ENCODE peak calls at places on chromosome 6, in five cellular contexts. S is GM23338, E is PC-3, Q is A549, M is esophagus squamous epithelium. K is an unnamed sample. For H3K4me1, the result is how much of the 10 kb centered on the place peaks cover.

GRCh38 chr6:123028263-123028662 is 32.2 kb downstream of the CLVS2 start:
- DNase-seq in S (no peak), E (no peak), Q (no peak), M (no peak), K (no peak)

GRCh38 chr6:144621332-144621731 is 336.2 kb downstream of the UTRN start:
- DNase-seq in S (no peak), E (no peak), Q (no peak), M (no peak), K (no peak)

GRCh38 chr6:56657364-56657763 is 14.7 kb upstream of the DST start:
- DNase-seq in S (no peak), E (no peak), Q (no peak), M (no peak), K (no peak)

GRCh38 chr6:158715330-158716311 is 65.8 kb downstream of the SYTL3 start:
- DNase-seq in S (no peak), E (no peak), Q (no peak), M (no peak), K (no peak)

GRCh38 chr6:33610057-33610456 is 11.1 kb upstream of the ITPR3 start:
- DNase-seq in S (no peak), E (no peak), Q (no peak), M (no peak), K (no peak)

GRCh38 chr6:107075951-107076381 is 39.3 kb downstream of the BEND3 start:
- DNase-seq in S (no peak), E (peak), Q (peak), M (no peak), K (peak)

GRCh38 chr6:34531580-34532201 is 24.4 kb downstream of the SPDEF start:
- DNase-seq in S (peak), E (no peak), Q (peak), M (no peak), K (no peak)

GRCh38 chr6:37985355-37985754 is 165.8 kb downstream of the ZFAND3 start:
- DNase-seq in S (no peak), E (no peak), Q (no peak), M (no peak), K (no peak)

GRCh38 chr6:147106759-147107401 is 97.3 kb upstream of the STXBP5 start:
- DNase-seq in S (no peak), E (no peak), Q (no peak), M (no peak), K (no peak)

GRCh38 chr6:27214126-27214601 is 33.3 kb upstream of the PRSS16 start:
- DNase-seq in S (peak), E (no peak), Q (peak), M (no peak), K (no peak)

GRCh38 chr6:15504581-15505350 is 158.1 kb downstream of the DTNBP1 start:
- DNase-seq in S (no peak), E (peak), Q (no peak), M (no peak), K (peak)

GRCh38 chr6:159116343-159116742 is 52.9 kb upstream of the FNDC1 start:
- DNase-seq in S (no peak), E (no peak), Q (no peak), M (no peak), K (no peak)

GRCh38 chr6:164130151-164130550 is 715.6 kb downstream of the QKI start:
- DNase-seq in S (no peak), E (no peak), Q (no peak), M (no peak), K (no peak)

GRCh38 chr6:36545767-36546663 is 1.3 kb downstream of the STK38 start:
- DNase-seq in S (peak), E (peak), Q (no peak), M (no peak), K (no peak)

GRCh38 chr6:127186889-127187288 is 68.4 kb downstream of the RSPO3 start:
- DNase-seq in S (peak), E (peak), Q (peak), M (peak), K (no peak)

GRCh38 chr6:131657630-131658111 is 20.6 kb downstream of the ENPP3 start:
- DNase-seq in S (no peak), E (peak), Q (no peak), M (no peak), K (no peak)

GRCh38 chr6:83536034-83536646 is 23.8 kb downstream of the PRSS35 start:
- DNase-seq in S (peak), E (peak), Q (peak), M (no peak), K (no peak)

GRCh38 chr6:143957679-143958274 is 50.3 kb downstream of the PLAGL1 start:
- DNase-seq in S (no peak), E (no peak), Q (no peak), M (no peak), K (no peak)

GRCh38 chr6:15242937-15243614 is 2.8 kb upstream of the JARID2 start:
- DNase-seq in S (peak), E (no peak), Q (no peak), M (no peak), K (no peak)

GRCh38 chr6:140480852-140481251 is 1106.4 kb upstream of the CITED2 start:
- DNase-seq in S (no peak), E (no peak), Q (no peak), M (no peak), K (no peak)

GRCh38 chr6:6981923-6982322 is 125.8 kb upstream of the RREB1 start:
- DNase-seq in S (no peak), E (peak), Q (no peak), M (no peak), K (no peak)

GRCh38 chr6:39335780-39336541 is 13.5 kb upstream of the KCNK16 start:
- DNase-seq in S (no peak), E (no peak), Q (no peak), M (no peak), K (no peak)

GRCh38 chr6:121823437-121823851 is 388.0 kb downstream of the GJA1 start:
- DNase-seq in S (peak), E (no peak), Q (peak), M (no peak), K (no peak)

GRCh38 chr6:72952808-72953630 is 272.3 kb downstream of the KHDC1L start:
- DNase-seq in S (no peak), E (peak), Q (peak), M (no peak), K (no peak)

GRCh38 chr6:143556529-143556928 is 45.0 kb upstream of the FUCA2 start:
- DNase-seq in S (no peak), E (no peak), Q (no peak), M (no peak), K (no peak)

GRCh38 chr6:23031986-23032385 is 462.6 kb downstream of the HDGFL1 start:
- DNase-seq in S (no peak), E (peak), Q (no peak), M (no peak), K (no peak)

GRCh38 chr6:148272597-148272996 is 70.0 kb upstream of the SASH1 start:
- DNase-seq in S (no peak), E (no peak), Q (no peak), M (no peak), K (no peak)
- H3K27ac ChIP-seq in S (no peak), E (no peak), Q (no peak), M (no peak), K (no peak)

DNA sequence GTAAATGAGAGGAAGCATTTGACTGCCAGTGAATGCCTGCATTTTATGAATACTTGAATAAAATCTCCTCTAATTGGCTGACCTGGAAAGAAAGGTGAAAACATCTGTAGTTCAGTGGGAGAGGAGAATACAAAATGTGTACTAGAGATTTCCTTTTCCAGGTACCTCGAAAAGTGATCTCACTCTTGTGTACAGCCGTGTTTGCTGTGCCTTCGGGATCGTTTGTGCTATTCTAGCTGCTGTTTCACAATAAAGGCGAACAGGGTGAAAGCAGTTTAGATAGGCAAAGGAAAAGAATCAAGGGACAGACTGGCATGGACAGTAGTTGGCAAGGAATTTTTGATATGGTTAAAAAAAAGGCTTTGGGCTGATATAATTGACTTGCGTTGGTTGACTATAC is 112.3 kb downstream of the ARID1B start:
- DNase-seq in S (no peak), E (no peak), Q (no peak), M (no peak), K (no peak)
- H3K4me1 ChIP-seq in S (half or more), E (under half), Q (under half), M (under half), K (under half)

GRCh38 chr6:169016758-169017157 is 236.9 kb downstream of the THBS2 start:
- DNase-seq in S (no peak), E (no peak), Q (no peak), M (no peak), K (no peak)

GRCh38 chr6:169022079-169022478 is 231.6 kb downstream of the THBS2 start:
- DNase-seq in S (peak), E (no peak), Q (no peak), M (no peak), K (no peak)

GRCh38 chr6:169020821-169021220 is 232.8 kb downstream of the THBS2 start:
- DNase-seq in S (no peak), E (no peak), Q (no peak), M (no peak), K (no peak)

GRCh38 chr6:169019111-169019510 is 234.5 kb downstream of the THBS2 start:
- DNase-seq in S (no peak), E (no peak), Q (no peak), M (no peak), K (no peak)

DNA sequence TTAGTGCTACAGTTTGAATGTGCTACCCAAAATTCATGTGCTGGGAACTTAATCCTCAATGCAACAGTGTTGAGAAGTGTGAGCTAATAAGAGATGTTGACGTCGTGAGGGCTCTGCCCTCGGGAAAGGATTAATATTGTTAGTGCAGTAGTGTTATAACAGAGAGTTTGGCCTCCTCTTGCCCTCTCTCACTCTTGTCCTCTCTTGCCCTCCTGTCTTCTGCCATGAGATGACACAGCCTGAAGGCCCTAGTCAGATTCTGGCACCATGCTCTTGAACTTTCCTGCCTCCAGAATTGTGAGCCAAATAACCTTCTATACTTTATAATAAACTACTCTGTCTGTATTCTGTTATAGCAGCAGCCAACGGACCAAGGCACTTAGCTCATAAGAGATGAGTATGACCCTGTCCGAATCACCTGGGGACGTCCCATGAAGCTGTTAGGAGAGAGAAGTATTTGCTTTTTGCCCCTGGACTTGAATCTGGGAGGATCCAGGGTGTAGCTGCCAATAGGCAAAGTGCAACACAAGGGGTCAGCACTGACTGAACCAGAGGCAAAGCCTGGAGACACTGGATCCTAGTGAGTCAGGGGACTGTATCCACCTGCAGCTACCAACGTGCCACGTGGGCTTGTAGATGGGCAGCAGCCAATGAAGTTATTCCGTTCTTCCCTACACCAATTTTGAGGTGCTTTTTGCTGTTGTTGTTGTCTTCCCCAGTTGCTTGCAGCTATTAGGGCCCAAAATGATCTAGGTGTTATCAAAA is 233.7 kb downstream of the THBS2 start:
- DNase-seq in S (peak), E (peak), Q (peak), M (no peak), K (no peak)
- H3K27ac ChIP-seq in S (no peak), E (no peak), Q (no peak), M (no peak), K (no peak)

GRCh38 chr6:87174078-87174579 is 18.8 kb downstream of the ZNF292 start:
- DNase-seq in S (peak), E (no peak), Q (no peak), M (no peak), K (peak)

GRCh38 chr6:87176493-87176892 is 21.1 kb downstream of the ZNF292 start:
- DNase-seq in S (no peak), E (no peak), Q (no peak), M (no peak), K (no peak)

GRCh38 chr6:87172292-87172691 is 16.9 kb downstream of the ZNF292 start:
- DNase-seq in S (peak), E (no peak), Q (no peak), M (no peak), K (no peak)
- H3K4me1 ChIP-seq in S (half or more), E (under half), Q (under half), M (under half), K (under half)

GRCh38 chr6:11766056-11766455 is 12.5 kb downstream of the ADTRP start:
- DNase-seq in S (peak), E (no peak), Q (peak), M (no peak), K (no peak)

GRCh38 chr6:11769816-11770545 is 8.6 kb downstream of the ADTRP start:
- DNase-seq in S (peak), E (peak), Q (no peak), M (no peak), K (no peak)

GRCh38 chr6:11766589-11767450 is 11.8 kb downstream of the ADTRP start:
- DNase-seq in S (no peak), E (peak), Q (peak), M (no peak), K (no peak)

GRCh38 chr6:11769244-11769643 is 9.4 kb downstream of the ADTRP start:
- DNase-seq in S (no peak), E (peak), Q (no peak), M (no peak), K (no peak)

DNA sequence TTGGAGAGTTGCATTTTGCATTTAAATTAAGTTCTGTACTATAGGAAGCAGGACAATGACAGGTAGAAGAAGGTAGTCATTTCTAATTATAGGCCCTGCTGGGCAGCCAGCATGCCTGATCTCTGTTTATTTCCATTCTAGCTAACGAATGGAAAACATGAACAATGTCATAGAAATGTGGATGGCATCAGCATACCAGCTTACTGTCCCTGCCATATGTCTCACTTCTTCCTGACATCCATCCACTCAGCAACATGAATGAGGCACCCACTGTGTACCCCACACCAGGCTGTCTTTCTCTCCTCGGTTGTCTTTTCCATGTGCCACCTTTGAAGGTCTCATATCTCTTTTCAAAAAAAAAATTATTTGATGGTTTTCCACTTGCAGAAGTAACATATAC is 11.1 kb downstream of the ADTRP start:
- DNase-seq in S (no peak), E (no peak), Q (no peak), M (no peak), K (no peak)
- H3K27ac ChIP-seq in S (no peak), E (peak), Q (peak), M (no peak), K (no peak)

GRCh38 chr6:41040911-41041536 is 1.2 kb upstream of the TSPO2 start:
- DNase-seq in S (no peak), E (no peak), Q (no peak), M (no peak), K (no peak)

GRCh38 chr6:41037107-41037900 is 1.7 kb downstream of the UNC5CL start:
- DNase-seq in S (no peak), E (no peak), Q (no peak), M (no peak), K (no peak)

GRCh38 chr6:41036601-41037000 is 2.4 kb downstream of the UNC5CL start:
- DNase-seq in S (no peak), E (no peak), Q (no peak), M (no peak), K (no peak)

GRCh38 chr6:41040101-41040910 is 1.3 kb upstream of the UNC5CL start:
- DNase-seq in S (no peak), E (peak), Q (peak), M (no peak), K (no peak)

DNA sequence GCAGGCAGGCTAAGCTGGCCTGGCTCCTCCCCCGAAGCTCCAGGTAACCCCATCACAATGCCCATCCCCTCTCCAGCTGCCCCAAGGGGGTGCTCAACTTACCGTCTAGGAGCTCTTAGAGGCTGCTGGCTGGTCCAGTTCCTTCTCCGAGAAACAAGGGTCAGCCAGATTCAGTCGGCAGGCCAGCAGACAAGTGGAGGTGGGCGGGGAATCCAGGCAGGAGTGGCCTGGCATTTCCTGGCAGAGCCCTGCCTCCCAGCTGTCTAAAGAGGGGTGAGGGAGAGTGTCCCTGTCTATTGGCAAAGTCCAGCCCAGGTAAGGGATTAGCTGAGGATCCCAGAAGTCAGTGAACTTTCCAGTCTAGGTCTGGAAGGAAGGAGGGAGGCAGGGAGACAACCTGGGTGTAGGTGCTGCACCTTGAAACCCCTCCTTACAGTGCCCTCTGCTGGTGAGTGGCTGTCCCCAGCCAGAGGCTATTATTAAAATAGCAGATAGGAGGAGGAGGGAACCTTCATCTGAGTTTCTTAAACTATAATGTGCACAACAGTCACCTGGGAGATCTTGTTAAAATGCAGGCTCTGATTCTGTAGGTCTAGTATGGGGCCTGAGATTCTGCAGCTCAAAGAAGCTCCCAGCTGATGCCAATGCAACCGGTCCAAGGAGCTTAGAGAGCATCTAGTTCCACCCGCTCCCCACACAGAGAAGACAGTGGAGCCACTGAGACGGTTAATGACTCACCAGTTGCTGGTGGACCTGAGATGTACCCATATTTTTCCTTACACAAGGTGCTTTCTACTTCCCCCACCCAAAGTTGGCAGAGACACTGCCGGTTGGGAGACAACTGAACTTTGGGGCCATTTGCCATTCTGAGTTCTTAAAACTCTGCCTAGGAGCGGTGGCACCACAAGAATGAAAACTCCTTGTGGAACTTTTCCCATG is at the start of gene UNC5CL:
- DNase-seq in S (peak), E (peak), Q (peak), M (no peak), K (peak)
- H3K4me1 ChIP-seq in S (under half), E (under half), Q (half or more), M (under half), K (under half)

DNA sequence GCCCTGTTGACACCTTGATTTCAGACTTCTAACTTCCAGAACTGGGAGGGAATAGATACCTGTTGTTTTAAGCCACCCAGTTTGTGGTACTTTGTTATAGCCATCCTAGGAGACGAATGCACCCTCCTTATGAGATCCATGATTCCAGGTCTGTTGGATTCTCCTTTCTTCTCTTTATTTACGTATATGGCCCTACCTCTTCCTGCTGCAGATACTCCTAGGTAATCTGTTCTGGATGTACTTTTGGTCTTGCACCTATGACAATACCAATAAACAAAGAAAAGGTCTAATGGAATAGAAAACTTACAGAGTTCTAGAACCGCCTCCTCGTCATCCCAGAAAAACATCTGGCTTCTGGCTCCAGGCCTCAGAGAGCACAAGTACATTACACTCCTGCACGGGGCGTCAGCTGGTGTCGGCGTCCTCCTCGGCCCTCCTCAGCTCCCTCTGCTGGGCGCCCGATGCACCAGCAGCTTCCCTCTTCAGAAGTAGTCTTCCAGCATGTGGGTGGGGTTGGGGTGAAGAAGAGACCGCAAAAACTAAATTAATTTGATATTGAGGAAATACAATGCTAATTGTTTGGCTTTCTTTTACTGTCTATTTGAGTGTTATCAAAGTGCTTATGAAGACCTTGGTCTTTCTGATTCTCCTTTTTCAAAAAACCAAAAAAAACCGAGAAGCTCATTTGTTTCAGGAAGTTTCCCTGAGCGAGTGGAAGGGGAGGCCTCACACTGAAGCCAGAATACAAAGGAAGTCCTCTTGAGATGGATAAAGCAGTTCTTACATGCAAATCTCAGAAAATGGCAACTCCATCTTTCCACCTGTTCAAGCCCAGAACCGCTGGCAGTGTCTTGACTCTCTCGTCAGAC is 9.7 kb upstream of the ATXN1 start:
- DNase-seq in S (peak), E (peak), Q (peak), M (peak), K (no peak)
- H3K27ac ChIP-seq in S (no peak), E (peak), Q (peak), M (no peak), K (no peak)